ENCODE peak calls at places on chromosomes 11 and 22, in eight cellular contexts. A is heart left ventricle; Q is AG08395; H is GM23248; U is ACHN; J is hypothalamus; G is ELF-1; B is stimulated activated CD4-positive, alpha-beta T cell treated with anti-CD3 and anti-CD28 coated beads, TNF-alpha, amount 100 ng/mL, for 4 hours. X is an unnamed sample.

GRCh38 chr22:22787805-22788459 is 99.7 kb upstream of the IGLL5 start:
- DNase-seq in A (peak), Q (peak), H (peak), U (peak), J (no peak), G (peak), B (peak), X (peak)

GRCh38 chr11:3859373-3859881 is 4.0 kb downstream of the STIM1 start:
- DNase-seq in A (peak), Q (no peak), H (no peak), U (no peak), J (no peak), G (no peak), B (no peak), X (no peak)

GRCh38 chr22:28105396-28105795 is 186.3 kb upstream of the PITPNB start:
- DNase-seq in A (no peak), Q (no peak), H (no peak), U (no peak), J (no peak), G (no peak), B (no peak), X (no peak)

GRCh38 chr22:39750759-39751158 is 142.8 kb downstream of the ENTHD1 start:
- DNase-seq in A (no peak), Q (no peak), H (no peak), U (no peak), J (no peak), G (no peak), B (no peak), X (no peak)

GRCh38 chr11:20363500-20364411 is at the start of gene HTATIP2:
- DNase-seq in A (peak), Q (peak), H (peak), U (peak), J (peak), G (peak), B (peak), X (peak)

GRCh38 chr11:43071338-43071737 is 240.5 kb upstream of the API5 start:
- DNase-seq in A (no peak), Q (no peak), H (no peak), U (no peak), J (no peak), G (peak), B (no peak), X (no peak)

GRCh38 chr11:35852056-35852455 is 91.8 kb upstream of the LDLRAD3 start:
- DNase-seq in A (peak), Q (no peak), H (no peak), U (no peak), J (no peak), G (no peak), B (no peak), X (no peak)

GRCh38 chr22:43658823-43659222 is 153.3 kb downstream of the EFCAB6 start:
- DNase-seq in A (no peak), Q (no peak), H (no peak), U (no peak), J (no peak), G (peak), B (no peak), X (no peak)

GRCh38 chr11:104320091-104320490 is 156.1 kb upstream of the PDGFD start:
- DNase-seq in A (no peak), Q (no peak), H (no peak), U (no peak), J (no peak), G (no peak), B (no peak), X (no peak)

GRCh38 chr11:57303990-57304579 is 20.7 kb downstream of the TNKS1BP1 start:
- DNase-seq in A (no peak), Q (no peak), H (peak), U (no peak), J (no peak), G (no peak), B (no peak), X (peak)

GRCh38 chr22:27137809-27138400 is 480.5 kb downstream of the MIAT start:
- DNase-seq in A (no peak), Q (peak), H (no peak), U (no peak), J (no peak), G (no peak), B (no peak), X (no peak)

GRCh38 chr11:19872526-19873135 is 160.0 kb downstream of the NAV2 start:
- DNase-seq in A (no peak), Q (no peak), H (no peak), U (no peak), J (no peak), G (peak), B (no peak), X (peak)

GRCh38 chr11:2399488-2400068 is 972 bp upstream of the TSSC4 start:
- DNase-seq in A (peak), Q (no peak), H (peak), U (peak), J (no peak), G (no peak), B (no peak), X (peak)

GRCh38 chr11:19193916-19194315 is 7.9 kb downstream of the CSRP3 start:
- DNase-seq in A (no peak), Q (no peak), H (no peak), U (no peak), J (no peak), G (no peak), B (no peak), X (no peak)

GRCh38 chr11:34331329-34331728 is 26.5 kb downstream of the ABTB2 start:
- DNase-seq in A (no peak), Q (peak), H (peak), U (no peak), J (no peak), G (no peak), B (no peak), X (no peak)

GRCh38 chr22:24205438-24206189 is 24.3 kb downstream of the SUSD2 start:
- DNase-seq in A (no peak), Q (no peak), H (no peak), U (no peak), J (no peak), G (peak), B (no peak), X (no peak)

GRCh38 chr11:129894281-129895125 is 875 bp downstream of the NFRKB start:
- DNase-seq in A (no peak), Q (peak), H (peak), U (peak), J (no peak), G (peak), B (no peak), X (peak)

GRCh38 chr11:124026498-124026897 is at the start of gene OR10G8:
- DNase-seq in A (no peak), Q (no peak), H (no peak), U (no peak), J (no peak), G (no peak), B (no peak), X (no peak)

GRCh38 chr11:80349986-80350385 is 909.2 kb upstream of the TENM4 start:
- DNase-seq in A (no peak), Q (no peak), H (no peak), U (no peak), J (no peak), G (no peak), B (no peak), X (no peak)

GRCh38 chr11:100719362-100719761 is 32.3 kb downstream of the ARHGAP42 start:
- DNase-seq in A (no peak), Q (no peak), H (peak), U (peak), J (no peak), G (peak), B (no peak), X (peak)

GRCh38 chr11:120001161-120002135 is 136.5 kb downstream of the TRIM29 start:
- DNase-seq in A (no peak), Q (no peak), H (no peak), U (no peak), J (no peak), G (no peak), B (no peak), X (no peak)

GRCh38 chr22:25159028-25159427 is 40.6 kb upstream of the CRYBB3 start:
- DNase-seq in A (no peak), Q (no peak), H (peak), U (no peak), J (no peak), G (no peak), B (no peak), X (no peak)

GRCh38 chr11:73280606-73281005 is 8.5 kb downstream of the P2RY6 start:
- DNase-seq in A (no peak), Q (no peak), H (no peak), U (no peak), J (no peak), G (no peak), B (no peak), X (no peak)

GRCh38 chr22:20632518-20632917 is 125.1 kb downstream of the MED15 start:
- DNase-seq in A (no peak), Q (no peak), H (no peak), U (no peak), J (no peak), G (no peak), B (no peak), X (no peak)

GRCh38 chr11:37948258-37948657 is 1350.2 kb upstream of the RAG2 start:
- DNase-seq in A (no peak), Q (no peak), H (no peak), U (no peak), J (no peak), G (no peak), B (no peak), X (peak)

GRCh38 chr11:27088353-27088752 is 47.7 kb downstream of the BBOX1 start:
- DNase-seq in A (no peak), Q (no peak), H (no peak), U (no peak), J (no peak), G (no peak), B (no peak), X (peak)

GRCh38 chr22:26429458-26430238 is 588 bp downstream of the ASPHD2 start:
- DNase-seq in A (no peak), Q (no peak), H (peak), U (no peak), J (no peak), G (no peak), B (peak), X (no peak)

GRCh38 chr22:50169774-50170341 is 673 bp upstream of the PANX2 start:
- DNase-seq in A (no peak), Q (no peak), H (peak), U (peak), J (no peak), G (no peak), B (peak), X (peak)

GRCh38 chr11:8871283-8871775 is 39.7 kb upstream of the AKIP1 start:
- DNase-seq in A (peak), Q (peak), H (peak), U (peak), J (no peak), G (peak), B (no peak), X (peak)

GRCh38 chr11:115965754-115966504 is 461.7 kb upstream of the CADM1 start:
- DNase-seq in A (no peak), Q (no peak), H (no peak), U (peak), J (no peak), G (no peak), B (no peak), X (no peak)

GRCh38 chr11:19398772-19399542 is 158.2 kb upstream of the E2F8 start:
- DNase-seq in A (no peak), Q (peak), H (peak), U (no peak), J (no peak), G (no peak), B (no peak), X (no peak)

GRCh38 chr11:9264381-9265210 is 554 bp downstream of the DENND5A start:
- DNase-seq in A (peak), Q (peak), H (peak), U (peak), J (peak), G (peak), B (no peak), X (peak)

GRCh38 chr11:64055077-64055476 is 19.3 kb downstream of the FLRT1 start:
- DNase-seq in A (peak), Q (no peak), H (peak), U (no peak), J (no peak), G (no peak), B (no peak), X (no peak)

GRCh38 chr11:62974848-62975522 is 9.8 kb downstream of the SLC22A6 start:
- DNase-seq in A (peak), Q (no peak), H (peak), U (no peak), J (no peak), G (peak), B (no peak), X (peak)